ENCODE peak calls at places on chromosomes 6 and 20, in seven cellular contexts. One of them, this sample, is unnamed.

GRCh38 chr6:46393940-46394337 is 97.3 kb downstream of the RCAN2 start:
- DNase-seq in HL-60: no peak
- DNase-seq in activated naive CD4-positive, alpha-beta T cell treated with anti-CD3 and anti-CD28 coated beads, Interleukin-2, amount 50 U/mL, for 72 hours: no peak
- DNase-seq in HT1080: no peak
- DNase-seq in activated T-cell treated with anti-CD3 and anti-CD28 coated beads, Interleukin-2, amount 50 U/mL, for 48 hours: no peak
- DNase-seq in ELR: no peak
- DNase-seq in HFF-Myc: no peak
- DNase-seq in this sample: no peak

GRCh38 chr6:123622780-123623179 is 14.0 kb downstream of the TRDN start:
- DNase-seq in activated T-cell treated with anti-CD3 and anti-CD28 coated beads, Interleukin-2, amount 50 U/mL, for 48 hours: no peak
- DNase-seq in activated naive CD4-positive, alpha-beta T cell treated with anti-CD3 and anti-CD28 coated beads, Interleukin-2, amount 50 U/mL, for 72 hours: no peak
- DNase-seq in HFF-Myc: no peak
- DNase-seq in HT1080: no peak
- DNase-seq in HL-60: no peak
- DNase-seq in ELR: no peak
- DNase-seq in this sample: no peak

GRCh38 chr6:55445648-55446204 is 118.5 kb downstream of the GFRAL start:
- DNase-seq in HFF-Myc: no peak
- DNase-seq in ELR: peak
- DNase-seq in activated T-cell treated with anti-CD3 and anti-CD28 coated beads, Interleukin-2, amount 50 U/mL, for 48 hours: no peak
- DNase-seq in HL-60: no peak
- DNase-seq in HT1080: peak
- DNase-seq in activated naive CD4-positive, alpha-beta T cell treated with anti-CD3 and anti-CD28 coated beads, Interleukin-2, amount 50 U/mL, for 72 hours: no peak
- DNase-seq in this sample: peak

GRCh38 chr6:133062077-133062476 is 179.1 kb upstream of the EYA4 start:
- DNase-seq in HT1080: peak
- DNase-seq in HFF-Myc: no peak
- DNase-seq in activated naive CD4-positive, alpha-beta T cell treated with anti-CD3 and anti-CD28 coated beads, Interleukin-2, amount 50 U/mL, for 72 hours: no peak
- DNase-seq in HL-60: no peak
- DNase-seq in activated T-cell treated with anti-CD3 and anti-CD28 coated beads, Interleukin-2, amount 50 U/mL, for 48 hours: no peak
- DNase-seq in ELR: peak
- DNase-seq in this sample: no peak

GRCh38 chr6:75285156-75285639 is 606 bp upstream of the TMEM30A start:
- DNase-seq in ELR: peak
- DNase-seq in HT1080: no peak
- DNase-seq in HFF-Myc: no peak
- DNase-seq in HL-60: peak
- DNase-seq in activated naive CD4-positive, alpha-beta T cell treated with anti-CD3 and anti-CD28 coated beads, Interleukin-2, amount 50 U/mL, for 72 hours: no peak
- DNase-seq in activated T-cell treated with anti-CD3 and anti-CD28 coated beads, Interleukin-2, amount 50 U/mL, for 48 hours: no peak
- DNase-seq in this sample: no peak

GRCh38 chr6:1404066-1404712 is 14.8 kb downstream of the FOXF2 start:
- DNase-seq in HL-60: no peak
- DNase-seq in HFF-Myc: no peak
- DNase-seq in HT1080: peak
- DNase-seq in ELR: peak
- DNase-seq in activated T-cell treated with anti-CD3 and anti-CD28 coated beads, Interleukin-2, amount 50 U/mL, for 48 hours: no peak
- DNase-seq in activated naive CD4-positive, alpha-beta T cell treated with anti-CD3 and anti-CD28 coated beads, Interleukin-2, amount 50 U/mL, for 72 hours: no peak
- DNase-seq in this sample: no peak

GRCh38 chr20:25686081-25687077 is 10.3 kb downstream of the ZNF337 start:
- DNase-seq in HFF-Myc: no peak
- DNase-seq in activated naive CD4-positive, alpha-beta T cell treated with anti-CD3 and anti-CD28 coated beads, Interleukin-2, amount 50 U/mL, for 72 hours: no peak
- DNase-seq in activated T-cell treated with anti-CD3 and anti-CD28 coated beads, Interleukin-2, amount 50 U/mL, for 48 hours: no peak
- DNase-seq in HT1080: no peak
- DNase-seq in ELR: no peak
- DNase-seq in HL-60: no peak
- DNase-seq in this sample: no peak

GRCh38 chr6:52760105-52760765 is 3.0 kb downstream of the GSTA2 start:
- DNase-seq in activated naive CD4-positive, alpha-beta T cell treated with anti-CD3 and anti-CD28 coated beads, Interleukin-2, amount 50 U/mL, for 72 hours: no peak
- DNase-seq in HL-60: no peak
- DNase-seq in ELR: no peak
- DNase-seq in HFF-Myc: no peak
- DNase-seq in HT1080: no peak
- DNase-seq in activated T-cell treated with anti-CD3 and anti-CD28 coated beads, Interleukin-2, amount 50 U/mL, for 48 hours: no peak
- DNase-seq in this sample: no peak

GRCh38 chr6:100465701-100466409 is 1.1 kb upstream of the SIM1 start:
- DNase-seq in activated naive CD4-positive, alpha-beta T cell treated with anti-CD3 and anti-CD28 coated beads, Interleukin-2, amount 50 U/mL, for 72 hours: no peak
- DNase-seq in HFF-Myc: no peak
- DNase-seq in ELR: peak
- DNase-seq in HL-60: no peak
- DNase-seq in HT1080: no peak
- DNase-seq in activated T-cell treated with anti-CD3 and anti-CD28 coated beads, Interleukin-2, amount 50 U/mL, for 48 hours: no peak
- DNase-seq in this sample: no peak

This sample was measured in renal cortical epithelial cell.